ENCODE peak calls at places on chromosomes 11 and 22, in seven cellular contexts. One of them, this sample, is unnamed.

GRCh38 chr22:26671317-26672059 is 14.1 kb downstream of the MIAT start:
- DNase-seq in HCT116: no peak
- DNase-seq in NT2/D1: no peak
- DNase-seq in H1: no peak
- DNase-seq in K562: no peak
- DNase-seq in GM12878: peak; percentile 73
- DNase-seq in HepG2: no peak
- DNase-seq in this sample: no peak

GRCh38 chr11:68890490-68891231 is 13.0 kb downstream of the MRPL21 start:
- DNase-seq in K562: no peak
- DNase-seq in HCT116: no peak
- DNase-seq in GM12878: no peak
- DNase-seq in NT2/D1: no peak
- DNase-seq in HepG2: no peak
- DNase-seq in H1: no peak
- DNase-seq in this sample: peak; percentile 97

GRCh38 chr22:43292633-43293025 is 50.5 kb downstream of the SCUBE1 start:
- DNase-seq in HepG2: no peak
- DNase-seq in HCT116: no peak
- DNase-seq in K562: no peak
- DNase-seq in NT2/D1: no peak
- DNase-seq in H1: no peak
- DNase-seq in GM12878: no peak
- DNase-seq in this sample: no peak

GRCh38 chr11:86476109-86476861 is 101.6 kb downstream of the CCDC81 start:
- DNase-seq in HCT116: no peak
- DNase-seq in NT2/D1: no peak
- DNase-seq in H1: no peak
- DNase-seq in GM12878: no peak
- DNase-seq in K562: no peak
- DNase-seq in HepG2: peak; percentile 89
- DNase-seq in this sample: no peak

GRCh38 chr11:11171285-11171684 is 181.8 kb downstream of the CSNK2A3 start:
- DNase-seq in K562: no peak
- DNase-seq in GM12878: no peak
- DNase-seq in H1: no peak
- DNase-seq in HepG2: no peak
- DNase-seq in NT2/D1: no peak
- DNase-seq in HCT116: no peak
- DNase-seq in this sample: no peak

GRCh38 chr11:118058311-118059230 is 18.3 kb upstream of the TMPRSS4 start:
- DNase-seq in K562: no peak
- DNase-seq in HCT116: no peak
- DNase-seq in GM12878: no peak
- DNase-seq in HepG2: no peak
- DNase-seq in H1: no peak
- DNase-seq in NT2/D1: no peak
- DNase-seq in this sample: no peak

GRCh38 chr11:123173040-123173855 is 21.8 kb downstream of the CLMP start:
- DNase-seq in NT2/D1: no peak
- DNase-seq in K562: no peak
- DNase-seq in HCT116: no peak
- DNase-seq in H1: no peak
- DNase-seq in GM12878: no peak
- DNase-seq in HepG2: no peak
- DNase-seq in this sample: no peak

GRCh38 chr11:87290304-87290922 is 252.7 kb downstream of the TMEM135 start:
- DNase-seq in K562: peak; percentile 41
- DNase-seq in HepG2: peak; percentile 59
- DNase-seq in NT2/D1: peak; percentile 25
- DNase-seq in H1: no peak
- DNase-seq in GM12878: no peak
- DNase-seq in HCT116: peak; percentile 38
- DNase-seq in this sample: peak; percentile 50

GRCh38 chr11:37946155-37946766 is 1348.2 kb upstream of the RAG2 start:
- DNase-seq in HepG2: peak; percentile 18
- DNase-seq in H1: peak; percentile 29
- DNase-seq in HCT116: no peak
- DNase-seq in GM12878: peak; percentile 7
- DNase-seq in NT2/D1: peak; percentile 59
- DNase-seq in K562: no peak
- DNase-seq in this sample: peak; percentile 16

GRCh38 chr11:44625759-44626523 is 60.5 kb downstream of the CD82 start:
- DNase-seq in GM12878: no peak
- DNase-seq in H1: no peak
- DNase-seq in HepG2: no peak
- DNase-seq in HCT116: no peak
- DNase-seq in K562: no peak
- DNase-seq in NT2/D1: no peak
- DNase-seq in this sample: no peak

GRCh38 chr22:45422237-45422983 is 8.9 kb downstream of the RIBC2 start:
- DNase-seq in K562: no peak
- DNase-seq in NT2/D1: no peak
- DNase-seq in HepG2: no peak
- DNase-seq in GM12878: no peak
- DNase-seq in H1: no peak
- DNase-seq in HCT116: no peak
- DNase-seq in this sample: no peak

GRCh38 chr22:45216133-45217003 is 24.3 kb downstream of the KIAA0930 start:
- DNase-seq in HCT116: no peak
- DNase-seq in H1: no peak
- DNase-seq in K562: no peak
- DNase-seq in NT2/D1: no peak
- DNase-seq in GM12878: no peak
- DNase-seq in HepG2: no peak
- DNase-seq in this sample: no peak

GRCh38 chr11:624705-625635 is at the start of gene CDHR5:
- DNase-seq in H1: no peak
- DNase-seq in K562: no peak
- DNase-seq in GM12878: no peak
- DNase-seq in HCT116: no peak
- DNase-seq in HepG2: peak; percentile 41
- DNase-seq in NT2/D1: no peak
- DNase-seq in this sample: no peak

GRCh38 chr22:35631597-35631996 is 14.5 kb upstream of the MB start:
- DNase-seq in NT2/D1: no peak
- DNase-seq in HepG2: peak; percentile 60
- DNase-seq in H1: peak; percentile 47
- DNase-seq in HCT116: peak; percentile 65
- DNase-seq in K562: peak; percentile 41
- DNase-seq in GM12878: no peak
- DNase-seq in this sample: peak; percentile 60

GRCh38 chr11:76209956-76210885 is 3.9 kb upstream of the WNT11 start:
- DNase-seq in NT2/D1: no peak
- DNase-seq in H1: no peak
- DNase-seq in HCT116: no peak
- DNase-seq in GM12878: no peak
- DNase-seq in HepG2: no peak
- DNase-seq in K562: no peak
- DNase-seq in this sample: peak; percentile 82

GRCh38 chr11:109864834-109865557 is 228.2 kb upstream of the ZC3H12C start:
- DNase-seq in HCT116: no peak
- DNase-seq in HepG2: no peak
- DNase-seq in K562: no peak
- DNase-seq in H1: no peak
- DNase-seq in GM12878: no peak
- DNase-seq in NT2/D1: no peak
- DNase-seq in this sample: no peak

GRCh38 chr22:30806391-30806861 is 111.8 kb downstream of the OSBP2 start:
- DNase-seq in NT2/D1: peak; percentile 63
- DNase-seq in HepG2: peak; percentile 30
- DNase-seq in GM12878: no peak
- DNase-seq in K562: peak; percentile 24
- DNase-seq in HCT116: peak; percentile 66
- DNase-seq in H1: no peak
- DNase-seq in this sample: no peak

GRCh38 chr22:41978732-41979131 is 9.5 kb downstream of the SEPTIN3 start:
- DNase-seq in NT2/D1: no peak
- DNase-seq in HCT116: no peak
- DNase-seq in H1: no peak
- DNase-seq in HepG2: no peak
- DNase-seq in GM12878: no peak
- DNase-seq in K562: no peak
- DNase-seq in this sample: no peak

GRCh38 chr11:58691675-58692074 is 40.1 kb downstream of the GLYAT start:
- DNase-seq in NT2/D1: no peak
- DNase-seq in K562: no peak
- DNase-seq in GM12878: no peak
- DNase-seq in HCT116: no peak
- DNase-seq in H1: no peak
- DNase-seq in HepG2: no peak
- DNase-seq in this sample: no peak

GRCh38 chr22:46830001-46830715 is 67.7 kb downstream of the TBC1D22A start:
- DNase-seq in HepG2: no peak
- DNase-seq in NT2/D1: no peak
- DNase-seq in K562: no peak
- DNase-seq in H1: no peak
- DNase-seq in GM12878: no peak
- DNase-seq in HCT116: no peak
- DNase-seq in this sample: peak; percentile 61

GRCh38 chr11:128135451-128135850 is 451.9 kb downstream of the ETS1 start:
- DNase-seq in NT2/D1: no peak
- DNase-seq in GM12878: no peak
- DNase-seq in HepG2: no peak
- DNase-seq in H1: no peak
- DNase-seq in HCT116: no peak
- DNase-seq in K562: no peak
- DNase-seq in this sample: no peak
- TF ChIP-seq YY1 in NT2/D1: no peak
- TF ChIP-seq YY1 in GM12878: no peak
- TF ChIP-seq YY1 in HepG2: no peak
- TF ChIP-seq YY1 in H1: no peak
- TF ChIP-seq YY1 in HCT116: no peak
- TF ChIP-seq YY1 in K562: no peak
- TF ChIP-seq YY1 in this sample: no peak

GRCh38 chr11:132064987-132065620 is 694.7 kb downstream of the NTM start:
- DNase-seq in H1: no peak
- DNase-seq in K562: no peak
- DNase-seq in HCT116: no peak
- DNase-seq in NT2/D1: no peak
- DNase-seq in HepG2: no peak
- DNase-seq in GM12878: no peak
- DNase-seq in this sample: no peak
- TF ChIP-seq YY1 in H1: no peak
- TF ChIP-seq YY1 in K562: no peak
- TF ChIP-seq YY1 in HCT116: no peak
- TF ChIP-seq YY1 in NT2/D1: no peak
- TF ChIP-seq YY1 in HepG2: no peak
- TF ChIP-seq YY1 in GM12878: no peak
- TF ChIP-seq YY1 in this sample: no peak

GRCh38 chr11:19185036-19185435 is 16.7 kb downstream of the CSRP3 start:
- DNase-seq in H1: no peak
- DNase-seq in K562: no peak
- DNase-seq in HCT116: no peak
- DNase-seq in HepG2: no peak
- DNase-seq in NT2/D1: no peak
- DNase-seq in GM12878: no peak
- DNase-seq in this sample: no peak
- TF ChIP-seq YY1 in H1: no peak
- TF ChIP-seq YY1 in K562: no peak
- TF ChIP-seq YY1 in HCT116: no peak
- TF ChIP-seq YY1 in HepG2: no peak
- TF ChIP-seq YY1 in NT2/D1: no peak
- TF ChIP-seq YY1 in GM12878: no peak
- TF ChIP-seq YY1 in this sample: no peak

GRCh38 chr11:130052556-130052955 is 17.1 kb upstream of the APLP2 start:
- DNase-seq in GM12878: no peak
- DNase-seq in K562: no peak
- DNase-seq in HCT116: no peak
- DNase-seq in HepG2: no peak
- DNase-seq in H1: no peak
- DNase-seq in NT2/D1: no peak
- DNase-seq in this sample: no peak

GRCh38 chr11:130054966-130055365 is 14.7 kb upstream of the APLP2 start:
- DNase-seq in HepG2: no peak
- DNase-seq in HCT116: no peak
- DNase-seq in K562: no peak
- DNase-seq in GM12878: no peak
- DNase-seq in NT2/D1: no peak
- DNase-seq in H1: no peak
- DNase-seq in this sample: no peak

GRCh38 chr11:130050272-130050671 is 19.4 kb upstream of the APLP2 start:
- DNase-seq in K562: no peak
- DNase-seq in HCT116: no peak
- DNase-seq in NT2/D1: no peak
- DNase-seq in H1: no peak
- DNase-seq in HepG2: no peak
- DNase-seq in GM12878: no peak
- DNase-seq in this sample: no peak

GRCh38 chr11:130051077-130051476 is 18.6 kb upstream of the APLP2 start:
- DNase-seq in K562: no peak
- DNase-seq in HCT116: no peak
- DNase-seq in H1: no peak
- DNase-seq in NT2/D1: no peak
- DNase-seq in HepG2: no peak
- DNase-seq in GM12878: no peak
- DNase-seq in this sample: no peak

GRCh38 chr11:130055637-130056036 is 14.1 kb upstream of the APLP2 start:
- DNase-seq in GM12878: no peak
- DNase-seq in HCT116: no peak
- DNase-seq in K562: no peak
- DNase-seq in HepG2: no peak
- DNase-seq in NT2/D1: no peak
- DNase-seq in H1: no peak
- DNase-seq in this sample: no peak
- TF ChIP-seq YY1 in GM12878: no peak
- TF ChIP-seq YY1 in HCT116: no peak
- TF ChIP-seq YY1 in K562: no peak
- TF ChIP-seq YY1 in HepG2: no peak
- TF ChIP-seq YY1 in NT2/D1: no peak
- TF ChIP-seq YY1 in H1: no peak
- TF ChIP-seq YY1 in this sample: no peak

This sample was measured in SK-N-SH.